ENCODE peak calls at places on chromosome 16, in four cellular contexts. L, B, V and R are unnamed samples.

GRCh38 chr16:2233872-2234812 is 2.1 kb upstream of the DNASE1L2 start:
- DNase-seq in L (no peak), B (no peak), V (no peak), R (no peak)

GRCh38 chr16:83956336-83957289 is 3.6 kb downstream of the OSGIN1 start:
- DNase-seq in L (peak), B (no peak), V (peak), R (peak)

GRCh38 chr16:27286446-27286845 is 17.9 kb upstream of the NSMCE1 start:
- DNase-seq in L (peak), B (no peak), V (no peak), R (no peak)

GRCh38 chr16:81908466-81909230 is 102.6 kb downstream of the SDR42E1 start:
- DNase-seq in L (no peak), B (no peak), V (no peak), R (no peak)

GRCh38 chr16:52994942-52995341 is 57.8 kb downstream of the CHD9NB start:
- DNase-seq in L (no peak), B (no peak), V (no peak), R (no peak)

GRCh38 chr16:66441586-66442375 is 14.7 kb downstream of the BEAN1 start:
- DNase-seq in L (no peak), B (no peak), V (no peak), R (no peak)

GRCh38 chr16:15396948-15397594 is 1.5 kb downstream of the MPV17L start:
- DNase-seq in L (no peak), B (no peak), V (no peak), R (no peak)

GRCh38 chr16:85715169-85716015 is 26.6 kb upstream of the GINS2 start:
- DNase-seq in L (no peak), B (no peak), V (no peak), R (no peak)

GRCh38 chr16:23072084-23072599 is 77.1 kb downstream of the USP31 start:
- DNase-seq in L (peak), B (no peak), V (no peak), R (no peak)

GRCh38 chr16:27512061-27512460 is 37.7 kb downstream of the GTF3C1 start:
- DNase-seq in L (no peak), B (no peak), V (no peak), R (no peak)

GRCh38 chr16:1188781-1189189 is 35.9 kb downstream of the CACNA1H start:
- DNase-seq in L (peak), B (no peak), V (peak), R (peak)

GRCh38 chr16:87076950-87077749 is 240.0 kb downstream of the C16orf95 start:
- DNase-seq in L (peak), B (no peak), V (no peak), R (peak)

GRCh38 chr16:15897834-15898254 is 9.4 kb upstream of the CEP20 start:
- DNase-seq in L (no peak), B (no peak), V (peak), R (peak)

GRCh38 chr16:89115216-89115949 is 21.7 kb downstream of the ACSF3 start:
- DNase-seq in L (peak), B (no peak), V (peak), R (peak)

GRCh38 chr16:27123795-27124194 is 57.1 kb downstream of the C16orf82 start:
- DNase-seq in L (no peak), B (no peak), V (no peak), R (no peak)

GRCh38 chr16:31071861-31072260 is 2.2 kb downstream of the ZNF668 start:
- DNase-seq in L (peak), B (no peak), V (no peak), R (no peak)

GRCh38 chr16:29148867-29149272 is 164.0 kb downstream of the LAT start:
- DNase-seq in L (no peak), B (no peak), V (peak), R (no peak)